ENCODE peak calls at places on chromosomes 3 and 15, in four cellular contexts. B, G, R and H are unnamed samples.

GRCh38 chr3:27639271-27639670 is 82.9 kb downstream of the EOMES start:
- DNase-seq in B (no peak), G (no peak), R (no peak), H (no peak)

GRCh38 chr15:92011611-92012367 is 158.3 kb downstream of the SLCO3A1 start:
- DNase-seq in B (peak), G (no peak), R (no peak), H (no peak)

GRCh38 chr15:92429378-92430066 is 35.8 kb downstream of the ST8SIA2 start:
- DNase-seq in B (peak), G (no peak), R (no peak), H (no peak)

GRCh38 chr15:58701376-58701775 is 48.1 kb downstream of the ADAM10 start:
- DNase-seq in B (no peak), G (no peak), R (no peak), H (no peak)

GRCh38 chr3:28915711-28916481 is 365.0 kb upstream of the RBMS3 start:
- DNase-seq in B (peak), G (peak), R (no peak), H (no peak)

GRCh38 chr15:81910997-81911396 is 134.8 kb downstream of the MEX3B start:
- DNase-seq in B (no peak), G (no peak), R (no peak), H (no peak)

GRCh38 chr3:172751188-172751571 is 654 bp downstream of the ECT2 start:
- DNase-seq in B (peak), G (no peak), R (no peak), H (no peak)

GRCh38 chr3:13711911-13712650 is 163.2 kb downstream of the FBLN2 start:
- DNase-seq in B (no peak), G (no peak), R (peak), H (peak)

GRCh38 chr3:39150170-39150802 is 3.1 kb downstream of the CSRNP1 start:
- DNase-seq in B (no peak), G (no peak), R (no peak), H (no peak)

GRCh38 chr15:39194431-39194830 is 386.4 kb upstream of the THBS1 start:
- DNase-seq in B (no peak), G (peak), R (no peak), H (no peak)

GRCh38 chr3:71713041-71713440 is 12.2 kb downstream of the EIF4E3 start:
- DNase-seq in B (peak), G (no peak), R (no peak), H (no peak)

GRCh38 chr3:29536016-29536736 is 255.3 kb downstream of the RBMS3 start:
- DNase-seq in B (no peak), G (no peak), R (no peak), H (no peak)

GRCh38 chr15:67133738-67134576 is 68.6 kb downstream of the SMAD3 start:
- DNase-seq in B (peak), G (no peak), R (no peak), H (no peak)

GRCh38 chr3:24933401-24933800 is 438.8 kb upstream of the THRB start:
- DNase-seq in B (no peak), G (no peak), R (no peak), H (no peak)

GRCh38 chr3:122946185-122946584 is 81.4 kb downstream of the SEMA5B start:
- DNase-seq in B (no peak), G (no peak), R (no peak), H (no peak)

GRCh38 chr15:58742022-58742421 is 7.5 kb downstream of the ADAM10 start:
- DNase-seq in B (no peak), G (no peak), R (no peak), H (no peak)

DNA sequence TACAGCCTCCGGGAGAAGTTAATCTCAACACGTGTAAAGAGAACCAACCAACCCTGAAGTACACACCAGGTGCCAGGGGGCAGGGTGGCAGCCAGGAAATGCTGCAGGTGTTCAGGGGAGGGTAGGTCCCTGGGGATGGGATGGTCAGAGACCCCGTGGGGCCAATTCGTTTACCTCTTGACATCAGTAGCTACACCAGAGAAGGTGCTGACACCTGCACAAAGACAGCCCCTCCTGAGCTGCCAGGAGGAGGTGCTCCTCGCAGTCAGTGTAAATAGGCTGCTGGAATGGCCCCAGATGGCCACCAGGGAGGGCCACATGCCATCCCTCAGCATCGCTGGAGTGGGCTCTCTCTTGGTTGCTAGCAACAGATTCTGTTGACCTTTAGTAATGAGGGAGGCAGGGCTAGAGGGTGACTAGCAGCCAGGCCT is 52.8 kb downstream of the CORO2B start:
- DNase-seq in B (no peak), G (no peak), R (no peak), H (no peak)
- TF ChIP-seq CTCF in B (no peak), G (no peak), R (peak), H (no peak)

DNA sequence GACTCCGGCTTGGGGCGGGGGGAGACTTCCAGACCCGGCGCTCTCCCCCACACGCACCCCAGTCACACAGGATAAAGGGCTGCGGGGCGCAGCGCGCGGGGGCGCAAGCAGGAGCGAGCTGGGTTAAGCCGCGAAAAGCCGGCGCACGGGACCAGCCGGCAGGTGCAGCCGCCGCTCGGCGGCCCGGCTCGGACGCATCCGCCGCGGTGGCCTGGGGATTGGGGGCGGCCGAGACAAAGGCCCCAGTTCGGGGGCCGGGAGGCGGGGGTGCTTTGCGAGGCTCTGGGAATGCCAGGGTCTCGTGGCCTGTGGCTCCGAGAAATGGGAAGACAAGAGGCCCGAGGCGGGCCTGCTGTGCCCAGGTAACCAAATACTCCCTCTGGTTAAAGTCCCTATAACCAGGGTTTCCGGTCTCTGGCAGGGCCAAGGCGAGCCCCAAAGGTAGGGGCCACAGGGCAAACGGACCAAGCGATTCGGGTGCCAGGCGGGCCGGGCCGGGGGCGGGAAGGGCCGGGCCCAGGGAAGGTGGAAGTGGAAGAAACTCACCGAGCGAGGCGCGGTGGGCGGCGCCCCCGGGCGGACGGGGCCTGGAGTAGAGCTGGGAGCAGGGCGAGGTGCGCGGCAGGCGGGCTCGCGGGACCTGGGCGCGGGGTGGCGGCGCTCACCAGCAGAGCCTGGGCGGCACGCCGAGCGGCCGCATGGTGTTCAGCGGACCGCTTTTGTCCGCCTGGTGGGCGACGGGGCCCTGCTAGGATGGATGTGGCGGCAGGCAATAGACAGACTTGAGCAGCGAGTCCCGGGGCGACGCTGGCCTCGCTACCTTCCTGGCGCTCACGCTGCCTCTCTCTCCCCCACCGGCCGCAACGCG is at the start of gene GATA2:
- DNase-seq in B (no peak), G (no peak), R (no peak), H (no peak)
- TF ChIP-seq CTCF in B (no peak), G (no peak), R (peak), H (no peak)

GRCh38 chr3:132642539-132642847 is 17.1 kb downstream of the ACAD11 start:
- DNase-seq in B (no peak), G (no peak), R (no peak), H (no peak)
- TF ChIP-seq CTCF in B (no peak), G (no peak), R (peak), H (peak)

DNA sequence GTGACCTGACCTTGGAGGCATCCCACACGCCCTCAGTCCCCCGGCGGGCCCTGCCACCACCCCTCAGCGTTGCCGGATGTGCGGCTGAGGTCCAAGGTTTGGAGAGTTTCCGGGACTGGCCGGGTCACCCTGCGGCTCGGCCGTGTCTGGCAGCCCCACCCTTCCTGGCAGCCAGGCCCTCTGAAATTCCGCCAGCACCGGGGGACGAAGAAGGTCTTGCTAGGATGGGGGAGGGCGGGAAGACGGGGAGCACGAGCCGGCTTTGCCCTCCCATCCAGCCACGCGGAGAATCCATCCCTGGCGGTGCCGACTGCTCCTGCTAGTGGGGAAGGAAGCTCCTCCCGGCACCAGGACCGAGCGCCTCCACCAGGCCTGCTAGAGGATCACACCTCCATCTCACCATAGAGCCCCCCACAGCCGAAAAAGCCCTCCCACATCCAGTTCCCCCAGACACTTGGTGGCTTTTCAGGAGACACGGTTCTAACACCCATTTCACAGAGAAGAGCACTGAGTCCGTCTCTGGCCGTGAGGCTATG is 81.5 kb downstream of the CPN2 start:
- DNase-seq in B (no peak), G (no peak), R (peak), H (peak)
- TF ChIP-seq CTCF in B (no peak), G (no peak), R (peak), H (peak)

GRCh38 chr3:151154566-151154965 is 48.5 kb downstream of the GPR171 start:
- DNase-seq in B (no peak), G (no peak), R (no peak), H (no peak)
- TF ChIP-seq CTCF in B (no peak), G (no peak), R (no peak), H (no peak)

DNA sequence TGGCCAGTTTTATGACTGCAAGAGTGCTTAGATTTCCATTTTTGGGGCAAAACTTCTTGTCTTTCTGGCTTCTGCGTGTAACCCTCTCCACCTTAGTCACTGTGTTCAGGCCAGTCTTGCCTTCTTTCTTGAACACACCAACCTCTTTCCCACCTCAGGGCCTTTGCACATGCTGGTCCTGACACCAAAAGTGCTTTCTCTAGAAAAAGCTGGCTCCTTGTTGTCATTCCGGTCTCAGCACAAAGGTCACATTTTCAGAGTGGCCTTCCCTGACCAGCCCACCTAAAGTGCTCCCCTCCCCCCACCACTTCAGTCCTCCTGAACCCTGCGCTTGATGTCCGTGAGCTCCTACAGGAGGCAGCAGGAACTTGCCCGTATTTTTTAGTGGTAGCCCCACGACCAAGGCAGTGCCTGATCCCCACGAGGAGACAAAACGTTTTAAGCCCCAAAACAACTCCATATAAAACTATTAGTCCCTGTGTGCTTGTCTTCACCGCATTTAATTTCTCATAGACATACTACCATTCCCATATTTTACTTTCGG is 25.5 kb downstream of the CDCP1 start:
- DNase-seq in B (no peak), G (no peak), R (no peak), H (no peak)
- TF ChIP-seq CTCF in B (no peak), G (no peak), R (no peak), H (no peak)

GRCh38 chr3:26015752-26016151 is 225.9 kb downstream of the OXSM start:
- DNase-seq in B (no peak), G (no peak), R (no peak), H (no peak)
- TF ChIP-seq CTCF in B (no peak), G (no peak), R (no peak), H (no peak)

DNA sequence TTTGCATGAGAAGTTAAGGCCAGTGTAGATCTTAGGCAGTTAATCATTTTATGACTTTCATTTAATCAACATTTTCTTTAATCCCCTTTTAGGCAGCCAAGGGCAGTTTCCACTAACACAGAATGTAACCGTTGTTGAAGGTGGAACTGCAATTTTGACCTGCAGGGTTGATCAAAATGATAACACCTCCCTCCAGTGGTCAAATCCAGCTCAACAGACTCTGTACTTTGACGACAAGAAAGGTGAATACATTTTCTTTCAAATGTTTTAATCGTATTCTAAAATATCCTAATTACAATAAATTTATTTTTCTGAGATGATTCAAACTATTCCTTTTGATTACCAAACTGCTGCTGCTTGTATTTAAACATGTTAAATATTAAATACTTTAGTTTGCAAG is 843.2 kb downstream of the CADM2 start:
- DNase-seq in B (peak), G (no peak), R (no peak), H (no peak)
- TF ChIP-seq CTCF in B (peak), G (no peak), R (peak), H (no peak)